ENCODE peak calls at places on chromosomes 5 and 9, in four cellular contexts. One of them, this sample, is unnamed.

GRCh38 chr9:35051069-35051967 is 21.1 kb downstream of the VCP start:
- DNase-seq in DMS153: peak; percentile 2
- DNase-seq in NCI-H1092: peak; percentile 5
- DNase-seq in activated effector memory CD4-positive, alpha-beta T cell treated with Interleukin-2 at 50 U/mL for 16 hours: no peak
- DNase-seq in this sample: peak; percentile 17

GRCh38 chr9:73347720-73348119 is 196.1 kb downstream of the ANXA1 start:
- DNase-seq in NCI-H1092: no peak
- DNase-seq in activated effector memory CD4-positive, alpha-beta T cell treated with Interleukin-2 at 50 U/mL for 16 hours: no peak
- DNase-seq in DMS153: no peak
- DNase-seq in this sample: no peak

GRCh38 chr5:67971223-67971830 is 244.2 kb upstream of the PIK3R1 start:
- DNase-seq in activated effector memory CD4-positive, alpha-beta T cell treated with Interleukin-2 at 50 U/mL for 16 hours: no peak
- DNase-seq in NCI-H1092: no peak
- DNase-seq in DMS153: no peak
- DNase-seq in this sample: no peak

GRCh38 chr9:131668439-131669233 is 71.2 kb downstream of the RAPGEF1 start:
- DNase-seq in activated effector memory CD4-positive, alpha-beta T cell treated with Interleukin-2 at 50 U/mL for 16 hours: peak; percentile 69
- DNase-seq in NCI-H1092: peak; percentile 26
- DNase-seq in DMS153: no peak
- DNase-seq in this sample: peak; percentile 16

GRCh38 chr9:124894741-124895170 is 32.8 kb downstream of the ARPC5L start:
- DNase-seq in DMS153: no peak
- DNase-seq in activated effector memory CD4-positive, alpha-beta T cell treated with Interleukin-2 at 50 U/mL for 16 hours: no peak
- DNase-seq in NCI-H1092: no peak
- DNase-seq in this sample: peak; percentile 13

GRCh38 chr5:167999182-167999581 is 292.3 kb upstream of the WWC1 start:
- DNase-seq in activated effector memory CD4-positive, alpha-beta T cell treated with Interleukin-2 at 50 U/mL for 16 hours: no peak
- DNase-seq in DMS153: no peak
- DNase-seq in NCI-H1092: no peak
- DNase-seq in this sample: no peak

GRCh38 chr9:85212209-85212608 is 529.5 kb downstream of the AGTPBP1 start:
- DNase-seq in activated effector memory CD4-positive, alpha-beta T cell treated with Interleukin-2 at 50 U/mL for 16 hours: no peak
- DNase-seq in DMS153: no peak
- DNase-seq in NCI-H1092: no peak
- DNase-seq in this sample: no peak

GRCh38 chr5:157148734-157149615 is 6.3 kb upstream of the MED7 start:
- DNase-seq in DMS153: peak; percentile 0
- DNase-seq in activated effector memory CD4-positive, alpha-beta T cell treated with Interleukin-2 at 50 U/mL for 16 hours: peak; percentile 65
- DNase-seq in NCI-H1092: peak; percentile 14
- DNase-seq in this sample: peak; percentile 82

GRCh38 chr9:20538956-20539355 is 83.3 kb downstream of the MLLT3 start:
- DNase-seq in activated effector memory CD4-positive, alpha-beta T cell treated with Interleukin-2 at 50 U/mL for 16 hours: no peak
- DNase-seq in NCI-H1092: no peak
- DNase-seq in DMS153: no peak
- DNase-seq in this sample: no peak

GRCh38 chr5:104361932-104362331 is 799.3 kb upstream of the NUDT12 start:
- DNase-seq in NCI-H1092: no peak
- DNase-seq in activated effector memory CD4-positive, alpha-beta T cell treated with Interleukin-2 at 50 U/mL for 16 hours: no peak
- DNase-seq in DMS153: no peak
- DNase-seq in this sample: no peak

GRCh38 chr9:95570150-95570549 is 53.4 kb upstream of the PTCH1 start:
- DNase-seq in activated effector memory CD4-positive, alpha-beta T cell treated with Interleukin-2 at 50 U/mL for 16 hours: no peak
- DNase-seq in DMS153: no peak
- DNase-seq in NCI-H1092: no peak
- DNase-seq in this sample: no peak

GRCh38 chr5:180155331-180155881 is 53.6 kb downstream of the RASGEF1C start:
- DNase-seq in DMS153: no peak
- DNase-seq in activated effector memory CD4-positive, alpha-beta T cell treated with Interleukin-2 at 50 U/mL for 16 hours: no peak
- DNase-seq in NCI-H1092: no peak
- DNase-seq in this sample: no peak

This sample was measured in NCI-H345.